ENCODE peak calls at places on chromosomes 2 and 18, in six cellular contexts. One of them, this sample, is unnamed.
A peak's percentile ranks its signal among the peaks of the same experiment; 100 is the strongest.

GRCh38 chr2:54559593-54560145 is 103.5 kb downstream of the SPTBN1 start:
- DNase-seq in neural crest cell: peak; percentile 15
- DNase-seq in fibroblast of the aortic adventitia: peak; percentile 81
- DNase-seq in fibroblast of lung: peak; percentile 80
- DNase-seq in T-helper 2 cell: no peak
- DNase-seq in lung: peak; percentile 54
- DNase-seq in this sample: no peak

GRCh38 chr2:105421053-105421452 is 22.2 kb upstream of the FHL2 start:
- DNase-seq in lung: no peak
- DNase-seq in T-helper 2 cell: no peak
- DNase-seq in fibroblast of lung: no peak
- DNase-seq in neural crest cell: no peak
- DNase-seq in fibroblast of the aortic adventitia: no peak
- DNase-seq in this sample: no peak

GRCh38 chr18:76958692-76959341 is 136.5 kb downstream of the ZNF236 start:
- DNase-seq in fibroblast of lung: no peak
- DNase-seq in lung: peak; percentile 54
- DNase-seq in T-helper 2 cell: no peak
- DNase-seq in neural crest cell: no peak
- DNase-seq in fibroblast of the aortic adventitia: peak; percentile 5
- DNase-seq in this sample: no peak

GRCh38 chr18:48658721-48659120 is 119.9 kb downstream of the CTIF start:
- DNase-seq in T-helper 2 cell: no peak
- DNase-seq in neural crest cell: no peak
- DNase-seq in fibroblast of the aortic adventitia: no peak
- DNase-seq in lung: no peak
- DNase-seq in fibroblast of lung: no peak
- DNase-seq in this sample: no peak

GRCh38 chr18:9196568-9196967 is 60.0 kb downstream of the ANKRD12 start:
- DNase-seq in neural crest cell: no peak
- DNase-seq in fibroblast of the aortic adventitia: no peak
- DNase-seq in T-helper 2 cell: no peak
- DNase-seq in fibroblast of lung: no peak
- DNase-seq in lung: no peak
- DNase-seq in this sample: no peak

GRCh38 chr2:193461431-193461946 is 1266.8 kb upstream of the TMEFF2 start:
- DNase-seq in fibroblast of lung: peak; percentile 5
- DNase-seq in lung: no peak
- DNase-seq in neural crest cell: no peak
- DNase-seq in fibroblast of the aortic adventitia: no peak
- DNase-seq in T-helper 2 cell: no peak
- DNase-seq in this sample: no peak

GRCh38 chr2:62036229-62036628 is 130.8 kb downstream of the COMMD1 start:
- DNase-seq in lung: no peak
- DNase-seq in T-helper 2 cell: no peak
- DNase-seq in fibroblast of lung: no peak
- DNase-seq in fibroblast of the aortic adventitia: no peak
- DNase-seq in neural crest cell: no peak
- DNase-seq in this sample: no peak

GRCh38 chr18:72460210-72460680 is 83.9 kb downstream of the CBLN2 start:
- DNase-seq in T-helper 2 cell: no peak
- DNase-seq in lung: no peak
- DNase-seq in fibroblast of the aortic adventitia: no peak
- DNase-seq in fibroblast of lung: peak; percentile 88
- DNase-seq in neural crest cell: no peak
- DNase-seq in this sample: no peak

GRCh38 chr2:2269426-2269825 is 61.6 kb downstream of the MYT1L start:
- DNase-seq in neural crest cell: no peak
- DNase-seq in T-helper 2 cell: no peak
- DNase-seq in lung: peak; percentile 9
- DNase-seq in fibroblast of lung: no peak
- DNase-seq in fibroblast of the aortic adventitia: no peak
- DNase-seq in this sample: no peak

GRCh38 chr2:216478151-216478550 is 20.5 kb upstream of the RPL37A start:
- DNase-seq in fibroblast of lung: peak; percentile 95
- DNase-seq in lung: no peak
- DNase-seq in neural crest cell: peak; percentile 14
- DNase-seq in T-helper 2 cell: no peak
- DNase-seq in fibroblast of the aortic adventitia: peak; percentile 82
- DNase-seq in this sample: no peak

GRCh38 chr2:239716536-239717318 is 308.4 kb downstream of the NDUFA10 start:
- DNase-seq in lung: no peak
- DNase-seq in fibroblast of lung: no peak
- DNase-seq in fibroblast of the aortic adventitia: no peak
- DNase-seq in T-helper 2 cell: no peak
- DNase-seq in neural crest cell: no peak
- DNase-seq in this sample: peak; percentile 68